ENCODE peak calls at places on chromosomes 2 and 18, in nine cellular contexts. X, O, R, F, A, I, Y, K and T are unnamed samples.

GRCh38 chr2:36492216-36492945 is 105.6 kb downstream of the FEZ2 start:
- DNase-seq in X (no peak), O (no peak), R (no peak), F (no peak), A (no peak), I (no peak), Y (no peak), K (peak; percentile 93), T (no peak)

GRCh38 chr18:24600076-24600654 is 139.7 kb downstream of the HRH4 start:
- DNase-seq in X (peak; percentile 32), O (peak; percentile 24), R (peak; percentile 57), F (peak; percentile 76), A (peak; percentile 77), I (peak; percentile 14), Y (no peak), K (peak; percentile 35), T (no peak)

GRCh38 chr18:74836296-74837139 is 238.8 kb downstream of the ZNF407 start:
- DNase-seq in X (peak; percentile 40), O (no peak), R (peak; percentile 19), F (peak; percentile 37), A (no peak), I (no peak), Y (no peak), K (peak; percentile 50), T (no peak)

GRCh38 chr18:35770360-35770759 is 188.8 kb downstream of the GALNT1 start:
- DNase-seq in X (no peak), O (no peak), R (no peak), F (no peak), A (no peak), I (no peak), Y (no peak), K (no peak), T (no peak)

GRCh38 chr2:8310557-8311455 is 371.1 kb upstream of the ID2 start:
- DNase-seq in X (no peak), O (no peak), R (no peak), F (no peak), A (no peak), I (no peak), Y (no peak), K (no peak), T (no peak)

GRCh38 chr2:239192456-239192855 is 208.4 kb downstream of the HDAC4 start:
- DNase-seq in X (no peak), O (no peak), R (no peak), F (no peak), A (no peak), I (no peak), Y (no peak), K (no peak), T (no peak)

GRCh38 chr2:164903214-164903613 is 52.1 kb downstream of the SLC38A11 start:
- DNase-seq in X (peak; percentile 72), O (no peak), R (no peak), F (no peak), A (no peak), I (no peak), Y (no peak), K (peak; percentile 86), T (peak; percentile 17)

GRCh38 chr18:12233378-12233777 is 20.8 kb upstream of the CIDEA start:
- DNase-seq in X (peak; percentile 99), O (no peak), R (no peak), F (no peak), A (no peak), I (no peak), Y (no peak), K (peak; percentile 66), T (no peak)

GRCh38 chr18:35376393-35376741 is 770 bp downstream of the ZNF396 start:
- DNase-seq in X (no peak), O (no peak), R (no peak), F (no peak), A (peak; percentile 14), I (peak; percentile 53), Y (no peak), K (no peak), T (no peak)

GRCh38 chr2:1728821-1729220 is 15.5 kb downstream of the PXDN start:
- DNase-seq in X (no peak), O (no peak), R (peak; percentile 23), F (no peak), A (no peak), I (no peak), Y (no peak), K (peak; percentile 67), T (peak; percentile 26)

GRCh38 chr2:64675860-64676259 is 22.1 kb upstream of the SERTAD2 start:
- DNase-seq in X (no peak), O (no peak), R (no peak), F (peak; percentile 55), A (no peak), I (no peak), Y (peak; percentile 58), K (peak; percentile 63), T (no peak)

GRCh38 chr2:128486640-128487375 is 168.1 kb upstream of the HS6ST1 start:
- DNase-seq in X (no peak), O (no peak), R (no peak), F (no peak), A (no peak), I (no peak), Y (no peak), K (no peak), T (no peak)

GRCh38 chr2:97774425-97774824 is 61.0 kb downstream of the ZAP70 start:
- DNase-seq in X (peak; percentile 12), O (no peak), R (no peak), F (peak; percentile 16), A (no peak), I (no peak), Y (no peak), K (peak; percentile 5), T (no peak)

GRCh38 chr2:115299207-115299606 is 856.8 kb downstream of the DPP10 start:
- DNase-seq in X (no peak), O (no peak), R (no peak), F (no peak), A (no peak), I (no peak), Y (no peak), K (no peak), T (no peak)

GRCh38 chr2:237218756-237219155 is 133.1 kb downstream of the COPS8 start:
- DNase-seq in X (no peak), O (no peak), R (no peak), F (no peak), A (no peak), I (no peak), Y (no peak), K (peak; percentile 39), T (no peak)

GRCh38 chr2:48529676-48530032 is 300 bp upstream of the STON1 start:
- DNase-seq in X (no peak), O (no peak), R (no peak), F (no peak), A (no peak), I (no peak), Y (no peak), K (no peak), T (no peak)